ENCODE peak calls at places on chromosomes 12 and 14, in four cellular contexts. Z is A549, M is IMR-90, G is SK-N-SH. E is an unnamed sample.

GRCh38 chr14:99323603-99324185 is 51.7 kb upstream of the BCL11B start:
- DNase-seq in M (no peak), Z (no peak), G (no peak), E (no peak)

GRCh38 chr14:76950043-76951020 is 78.2 kb downstream of the IRF2BPL start:
- DNase-seq in G (no peak), Z (no peak), M (peak), E (no peak)

GRCh38 chr12:131085816-131086591 is 132.3 kb downstream of the ADGRD1 start:
- DNase-seq in G (no peak), Z (no peak), M (no peak), E (no peak)

GRCh38 chr12:19515179-19515578 is 75.9 kb downstream of the AEBP2 start:
- DNase-seq in M (no peak), Z (peak), G (no peak), E (no peak)

GRCh38 chr12:77087427-77087826 is 22.1 kb upstream of the E2F7 start:
- DNase-seq in Z (no peak), M (peak), G (no peak), E (no peak)

GRCh38 chr14:99426796-99427346 is 53.8 kb downstream of the SETD3 start:
- DNase-seq in Z (no peak), M (no peak), G (no peak), E (no peak)

GRCh38 chr12:101051901-101052550 is 158.0 kb downstream of the SLC5A8 start:
- DNase-seq in M (peak), G (peak), Z (peak), E (no peak)

GRCh38 chr12:69844836-69845235 is 19.8 kb downstream of the MYRFL start:
- DNase-seq in G (no peak), M (no peak), Z (no peak), E (no peak)

GRCh38 chr14:38405851-38406630 is 150.1 kb upstream of the CLEC14A start:
- DNase-seq in G (no peak), M (peak), Z (peak), E (no peak)

GRCh38 chr12:14756331-14757143 is 46.7 kb downstream of the WBP11 start:
- DNase-seq in Z (peak), M (no peak), G (peak), E (no peak)

GRCh38 chr14:78157855-78158436 is 12.2 kb upstream of the NRXN3 start:
- DNase-seq in M (peak), Z (no peak), G (no peak), E (no peak)

GRCh38 chr14:60637490-60638452 is 11.5 kb downstream of the SIX1 start:
- DNase-seq in M (peak), G (peak), Z (no peak), E (no peak)

GRCh38 chr14:96827310-96827709 is 30.1 kb downstream of the VRK1 start:
- DNase-seq in G (no peak), M (no peak), Z (no peak), E (no peak)

GRCh38 chr12:26244503-26244902 is 49.1 kb downstream of the SSPN start:
- DNase-seq in G (no peak), M (no peak), Z (no peak), E (no peak)

GRCh38 chr14:91246051-91246852 is 1.7 kb upstream of the GPR68 start:
- DNase-seq in Z (no peak), M (no peak), G (no peak), E (no peak)

GRCh38 chr12:57750561-57751431 is 1.3 kb downstream of the CDK4 start:
- DNase-seq in G (no peak), Z (no peak), M (peak), E (no peak)

GRCh38 chr14:90620540-90621204 is 195.6 kb downstream of the TTC7B start:
- DNase-seq in M (no peak), Z (no peak), G (no peak), E (no peak)

GRCh38 chr12:113190761-113191160 is 5.2 kb downstream of the RITA1 start:
- DNase-seq in G (peak), M (peak), Z (peak), E (no peak)

GRCh38 chr12:102964872-102965271 is 7.4 kb downstream of the ASCL1 start:
- DNase-seq in G (peak), M (no peak), Z (peak), E (no peak)

GRCh38 chr12:124618291-124618902 is 51.0 kb upstream of the NCOR2 start:
- DNase-seq in G (no peak), Z (no peak), M (no peak), E (no peak)

GRCh38 chr12:50201987-50202521 is 34.9 kb upstream of the CERS5 start:
- DNase-seq in G (no peak), M (peak), Z (peak), E (no peak)

GRCh38 chr14:50855558-50855957 is 16.3 kb upstream of the ABHD12B start:
- DNase-seq in M (no peak), G (no peak), Z (peak), E (no peak)

GRCh38 chr12:16939871-16940306 is 333.9 kb upstream of the LMO3 start:
- DNase-seq in Z (peak), M (peak), G (peak), E (peak)

GRCh38 chr14:33369041-33369440 is 430.4 kb downstream of the NPAS3 start:
- DNase-seq in G (no peak), Z (no peak), M (no peak), E (no peak)
- TF ChIP-seq RCOR1 in G (no peak), Z (no peak), M (no peak), E (no peak)

DNA sequence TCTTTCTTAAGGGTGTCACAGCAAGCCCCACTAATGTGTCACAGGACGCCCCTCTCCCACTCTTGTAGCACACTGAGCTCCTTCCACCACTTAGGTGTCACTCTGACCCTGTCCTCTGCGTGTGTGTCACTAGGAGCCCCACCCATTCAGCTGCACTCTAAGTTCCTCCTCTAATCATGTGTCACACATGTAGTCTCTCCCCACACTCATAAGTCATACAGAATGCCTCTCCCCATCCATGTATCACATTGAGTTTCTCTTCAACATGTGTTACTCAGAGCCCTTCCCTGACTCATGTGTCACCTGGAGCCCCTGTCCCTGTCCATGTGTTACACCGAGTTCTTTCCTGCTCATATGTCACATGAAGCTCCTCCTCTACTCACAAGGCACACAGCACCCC is 31.3 kb downstream of the RTL1 start:
- DNase-seq in G (no peak), M (peak), Z (peak), E (no peak)
- TF ChIP-seq RCOR1 in G (no peak), M (no peak), Z (no peak), E (no peak)

DNA sequence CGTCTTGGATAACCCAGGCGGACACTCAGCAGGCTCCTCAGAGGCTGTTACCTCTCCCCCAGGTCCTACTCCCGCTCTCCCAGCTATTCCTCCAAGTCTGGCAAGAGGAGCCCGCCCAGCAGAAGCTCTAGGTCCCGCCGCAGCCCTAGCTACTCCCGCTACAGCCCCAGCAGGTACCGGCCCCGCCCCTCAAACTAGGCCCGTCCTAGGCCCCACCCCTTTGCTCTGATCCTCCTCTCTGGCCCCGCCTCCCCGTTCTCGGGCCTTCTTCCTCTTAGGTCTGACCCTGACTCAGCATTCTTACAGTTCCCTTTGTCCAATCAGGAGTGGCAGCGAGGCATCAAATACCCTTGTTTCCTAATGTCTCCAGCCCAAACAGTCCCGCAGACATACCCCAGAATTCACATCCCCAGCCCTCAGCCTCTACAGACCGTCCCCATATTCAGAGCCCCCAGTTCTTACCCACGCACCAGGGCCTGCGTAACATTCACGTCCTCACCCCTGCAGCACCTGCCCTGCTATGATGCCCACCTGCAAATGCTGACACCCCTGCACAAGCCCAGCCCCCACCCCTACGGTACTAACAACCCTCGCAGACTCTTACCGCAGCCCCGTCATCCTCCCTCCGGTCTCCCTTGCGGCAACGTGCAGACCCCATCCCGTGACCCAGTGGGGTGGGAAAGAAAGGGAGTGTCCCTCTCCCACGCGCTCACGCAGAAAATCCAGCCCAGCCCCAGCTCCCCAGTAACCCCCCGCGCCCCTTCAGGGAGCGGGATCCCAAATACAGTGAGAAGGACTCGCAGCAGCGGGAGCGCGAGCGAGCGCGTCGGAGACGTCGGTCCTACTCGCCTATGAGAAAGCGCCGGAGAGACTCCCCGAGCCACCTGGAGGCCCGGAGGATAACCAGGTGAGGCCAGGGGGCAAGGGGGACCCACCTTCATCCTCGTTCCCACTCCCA is 25.0 kb upstream of the HSPB8 start:
- DNase-seq in Z (peak), M (peak), G (no peak), E (no peak)
- TF ChIP-seq RCOR1 in Z (no peak), M (no peak), G (no peak), E (no peak)

GRCh38 chr14:103549361-103550311 is 12.8 kb downstream of the BAG5 start:
- DNase-seq in G (peak), M (no peak), Z (no peak), E (no peak)
- TF ChIP-seq RCOR1 in G (no peak), M (no peak), Z (no peak), E (no peak)

DNA sequence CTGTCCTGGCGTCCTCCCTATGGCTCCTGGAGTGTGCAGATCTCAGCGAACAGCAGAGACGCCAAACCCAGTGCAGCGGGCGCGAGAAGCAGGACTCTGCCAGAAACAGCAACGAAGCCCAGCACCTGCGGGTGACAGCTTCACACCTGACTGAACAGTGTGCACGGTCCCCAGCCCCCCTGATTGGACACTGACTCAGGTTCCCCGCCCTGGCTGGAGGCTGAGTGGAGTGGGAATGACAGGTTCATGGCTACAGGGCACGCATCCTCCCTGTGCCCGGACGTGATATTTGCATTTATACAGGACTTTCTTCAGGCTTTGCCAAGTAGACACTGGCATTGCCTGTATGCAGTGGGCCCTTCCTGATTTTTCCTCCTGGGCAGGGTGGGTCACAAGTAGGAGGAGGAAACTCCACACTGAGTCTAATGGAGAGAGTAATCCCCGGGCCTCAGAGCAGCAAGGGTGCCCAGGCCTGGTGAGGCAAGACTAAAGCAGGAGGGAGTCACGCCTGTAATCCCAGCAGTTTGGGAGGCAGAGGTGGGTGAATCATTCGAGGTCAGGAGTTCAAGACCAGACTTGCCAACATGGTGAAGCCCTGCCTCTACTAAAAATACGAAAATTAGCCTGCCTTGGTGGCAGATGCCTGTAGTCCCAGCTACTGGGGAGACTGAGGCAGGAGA is 71.6 kb downstream of the ASCL4 start:
- DNase-seq in M (no peak), G (no peak), Z (no peak), E (no peak)
- TF ChIP-seq RCOR1 in M (no peak), G (no peak), Z (no peak), E (no peak)

E was measured in GM12878.